ENCODE peak calls at places on chromosome 5, in five cellular contexts. M is cardiac muscle cell, P is body of pancreas, Y is mesothelial cell of epicardium, F is endothelial cell. E is an unnamed sample.

GRCh38 chr5:39399135-39400036 is 25.4 kb downstream of the DAB2 start:
- DNase-seq in M (no peak), P (no peak), Y (no peak), F (no peak), E (peak; percentile 79)

GRCh38 chr5:10632110-10632903 is 68.4 kb downstream of the ANKRD33B start:
- DNase-seq in M (no peak), P (no peak), Y (no peak), F (no peak), E (peak; percentile 88)

GRCh38 chr5:56910123-56910951 is 941 bp downstream of the SETD9 start:
- DNase-seq in M (no peak), P (peak; percentile 49), Y (peak; percentile 26), F (peak; percentile 52), E (peak; percentile 45)

GRCh38 chr5:36222620-36223019 is 19.1 kb downstream of the NADK2 start:
- DNase-seq in M (no peak), P (no peak), Y (no peak), F (no peak), E (no peak)

GRCh38 chr5:138339086-138339456 is 1.0 kb downstream of the FAM53C start:
- DNase-seq in M (no peak), P (peak; percentile 27), Y (no peak), F (peak; percentile 25), E (no peak)

GRCh38 chr5:115096034-115096769 is 73.5 kb downstream of the TRIM36 start:
- DNase-seq in M (peak; percentile 2), P (no peak), Y (no peak), F (no peak), E (no peak)

GRCh38 chr5:175542232-175542965 is 64.0 kb downstream of the SFXN1 start:
- DNase-seq in M (no peak), P (no peak), Y (no peak), F (no peak), E (no peak)

GRCh38 chr5:4700082-4700481 is 440.0 kb upstream of the ADAMTS16 start:
- DNase-seq in M (peak; percentile 83), P (peak; percentile 54), Y (peak; percentile 57), F (peak; percentile 80), E (no peak)

GRCh38 chr5:371811-372555 is 50.5 kb downstream of the AHRR start:
- DNase-seq in M (no peak), P (no peak), Y (no peak), F (no peak), E (peak; percentile 32)

GRCh38 chr5:6747103-6747502 is 33.9 kb downstream of the TENT4A start:
- DNase-seq in M (no peak), P (no peak), Y (no peak), F (no peak), E (no peak)

GRCh38 chr5:76888733-76889300 is 39.0 kb downstream of the S100Z start:
- DNase-seq in M (no peak), P (no peak), Y (no peak), F (no peak), E (no peak)

GRCh38 chr5:80249876-80250275 is 6.0 kb downstream of the SERINC5 start:
- DNase-seq in M (no peak), P (no peak), Y (no peak), F (no peak), E (no peak)

GRCh38 chr5:38151878-38152277 is 106.5 kb upstream of the EGFLAM start:
- DNase-seq in M (no peak), P (no peak), Y (no peak), F (no peak), E (no peak)

GRCh38 chr5:77867194-77867691 is 91.1 kb upstream of the TBCA start:
- DNase-seq in M (no peak), P (no peak), Y (no peak), F (no peak), E (no peak)

GRCh38 chr5:137220523-137220927 is 278.6 kb downstream of the SPOCK1 start:
- DNase-seq in M (peak; percentile 52), P (no peak), Y (no peak), F (peak; percentile 14), E (no peak)

GRCh38 chr5:96256795-96257470 is 176.1 kb downstream of the PCSK1 start:
- DNase-seq in M (peak; percentile 2), P (no peak), Y (no peak), F (no peak), E (no peak)

GRCh38 chr5:31537856-31538255 is 5.8 kb downstream of the C5orf22 start:
- DNase-seq in M (no peak), P (no peak), Y (no peak), F (no peak), E (no peak)

GRCh38 chr5:111853748-111854147 is 96.8 kb upstream of the NREP start:
- DNase-seq in M (no peak), P (no peak), Y (no peak), F (no peak), E (no peak)

GRCh38 chr5:151718168-151718567 is 31.5 kb upstream of the SPARC start:
- DNase-seq in M (no peak), P (no peak), Y (no peak), F (no peak), E (no peak)

GRCh38 chr5:32934529-32934928 is 223.4 kb downstream of the NPR3 start:
- DNase-seq in M (no peak), P (no peak), Y (no peak), F (no peak), E (no peak)

GRCh38 chr5:94802450-94802849 is 184.0 kb downstream of the SLF1 start:
- DNase-seq in M (peak; percentile 49), P (no peak), Y (no peak), F (no peak), E (no peak)

GRCh38 chr5:170297589-170298462 is at the start of gene LCP2:
- DNase-seq in M (no peak), P (no peak), Y (no peak), F (no peak), E (peak; percentile 69)

GRCh38 chr5:132830436-132831094 is at the start of gene SHROOM1:
- DNase-seq in M (peak; percentile 82), P (peak; percentile 79), Y (peak; percentile 35), F (no peak), E (no peak)

GRCh38 chr5:112684737-112685136 is 52.9 kb upstream of the APC start:
- DNase-seq in M (no peak), P (no peak), Y (no peak), F (no peak), E (no peak)

GRCh38 chr5:32355694-32356093 is 43.0 kb upstream of the MTMR12 start:
- DNase-seq in M (no peak), P (no peak), Y (no peak), F (no peak), E (no peak)

GRCh38 chr5:81749562-81750307 is 1.2 kb downstream of the SSBP2 start:
- DNase-seq in M (peak; percentile 69), P (peak; percentile 43), Y (peak; percentile 30), F (peak; percentile 51), E (peak; percentile 45)

GRCh38 chr5:65100846-65101678 is 332.3 kb downstream of the CWC27 start:
- DNase-seq in M (peak; percentile 49), P (peak; percentile 67), Y (no peak), F (peak; percentile 56), E (no peak)

GRCh38 chr5:139638736-139639618 is 9.2 kb upstream of the CXXC5 start:
- DNase-seq in M (no peak), P (no peak), Y (no peak), F (no peak), E (no peak)

GRCh38 chr5:136022965-136023364 is 5.8 kb upstream of the TGFBI start:
- DNase-seq in M (no peak), P (no peak), Y (no peak), F (no peak), E (no peak)

GRCh38 chr5:137896560-137896959 is 7.3 kb downstream of the PKD2L2 start:
- DNase-seq in M (no peak), P (no peak), Y (no peak), F (no peak), E (no peak)

GRCh38 chr5:79143684-79144379 is 32.2 kb downstream of the BHMT start:
- DNase-seq in M (no peak), P (no peak), Y (no peak), F (no peak), E (no peak)

GRCh38 chr5:1642621-1643061 is 118.9 kb upstream of the LPCAT1 start:
- DNase-seq in M (no peak), P (no peak), Y (no peak), F (no peak), E (no peak)

GRCh38 chr5:124606116-124606515 is 140.3 kb downstream of the ZNF608 start:
- DNase-seq in M (no peak), P (no peak), Y (no peak), F (no peak), E (no peak)

GRCh38 chr5:68409259-68409658 is 193.7 kb downstream of the PIK3R1 start:
- DNase-seq in M (no peak), P (no peak), Y (no peak), F (no peak), E (no peak)

GRCh38 chr5:175856408-175856807 is 15.0 kb upstream of the CPLX2 start:
- DNase-seq in M (no peak), P (no peak), Y (no peak), F (no peak), E (no peak)

GRCh38 chr5:95384485-95385213 is 6.5 kb upstream of the FAM81B start:
- DNase-seq in M (no peak), P (no peak), Y (no peak), F (no peak), E (no peak)

GRCh38 chr5:103283120-103283519 is 24.6 kb downstream of the MACIR start:
- DNase-seq in M (no peak), P (no peak), Y (no peak), F (no peak), E (no peak)
- TF ChIP-seq CTCF in M (no peak), P (no peak), Y (no peak), F (no peak), E (no peak)

GRCh38 chr5:149265559-149265958 is 6.1 kb upstream of the AFAP1L1 start:
- DNase-seq in M (peak; percentile 22), P (no peak), Y (no peak), F (no peak), E (no peak)
- TF ChIP-seq CTCF in M (peak; percentile 66), P (no peak), Y (no peak), F (peak; percentile 34), E (peak; percentile 38)

GRCh38 chr5:91641730-91642350 is 258.7 kb upstream of the ARRDC3 start:
- DNase-seq in M (peak; percentile 48), P (no peak), Y (no peak), F (no peak), E (no peak)
- TF ChIP-seq CTCF in M (peak; percentile 51), P (peak; percentile 50), Y (peak; percentile 91), F (peak; percentile 92), E (peak; percentile 76)

DNA sequence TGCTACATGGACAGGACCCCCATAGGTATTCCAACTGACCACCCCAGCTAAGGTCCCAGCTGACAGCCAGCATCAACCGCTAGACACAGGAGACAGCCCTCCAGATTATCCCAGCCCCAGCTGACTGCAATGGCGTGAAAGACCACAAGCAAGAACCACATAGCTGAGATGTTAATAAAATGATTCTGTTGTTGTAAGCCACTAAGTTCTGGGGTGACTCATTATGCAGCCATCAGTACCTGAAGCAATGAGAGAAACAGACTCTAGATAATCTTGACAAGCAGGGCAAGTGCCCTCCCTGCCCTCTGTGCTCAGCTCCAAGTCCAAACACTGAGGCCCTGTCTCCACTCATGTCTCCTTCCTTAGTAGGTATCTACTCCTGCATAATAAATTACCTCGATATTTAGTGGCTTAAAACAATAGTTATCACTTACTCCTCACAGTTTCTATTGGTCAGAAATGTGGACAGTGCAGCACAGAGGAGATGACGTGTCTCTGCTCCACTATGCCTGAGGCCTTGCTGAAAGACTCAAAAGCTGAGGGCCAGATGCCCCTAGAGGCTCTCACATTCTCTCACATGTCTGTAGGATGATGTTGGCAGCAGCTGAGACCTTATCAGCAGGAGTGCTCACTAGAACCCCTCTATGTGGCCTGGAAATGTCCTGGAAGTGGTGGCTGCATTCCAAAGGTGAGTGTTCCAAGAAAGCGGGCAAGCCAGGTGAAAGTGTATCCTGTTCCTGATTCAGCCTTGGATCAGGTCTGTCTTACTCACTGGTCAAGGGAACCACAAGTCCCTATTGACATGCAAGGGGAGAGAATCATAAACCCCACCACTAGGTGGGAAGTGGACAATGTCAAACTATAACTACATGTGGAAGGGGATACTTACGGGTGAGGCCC is 2.5 kb downstream of the MGAT1 start:
- DNase-seq in M (no peak), P (no peak), Y (no peak), F (no peak), E (no peak)
- TF ChIP-seq CTCF in M (peak; percentile 25), P (no peak), Y (no peak), F (no peak), E (peak; percentile 8)

E was measured in CD14-positive monocyte.